ENCODE peak calls at places on chromosome 7, in ten cellular contexts. Y is heart left ventricle, H is OCI-LY7, Z is left ventricle myocardium inferior, I is MM.1S, V is tibial nerve, B is PC-9, T is ovary, U is lower lobe of right lung, J is cardiac muscle cell. S is an unnamed sample. For H3K9me3 and H3K4me1, the result is how much of the 10 kb centered on the place peaks cover.

GRCh38 chr7:71740196-71740560 is 608.2 kb downstream of the GALNT17 start:
- DNase-seq in T (no peak), Y (no peak), V (no peak), H (no peak), U (no peak), I (no peak), B (no peak), J (no peak), Z (no peak), S (no peak)

GRCh38 chr7:139675127-139676110 is 102.4 kb downstream of the HIPK2 start:
- DNase-seq in T (no peak), Y (no peak), Z (no peak), J (no peak), V (no peak), H (no peak), U (no peak), B (no peak), I (no peak), S (no peak)

GRCh38 chr7:91351374-91351773 is 87.1 kb downstream of the FZD1 start:
- DNase-seq in T (no peak), U (no peak), Y (no peak), V (no peak), Z (no peak), I (no peak), H (no peak), J (no peak), B (no peak), S (no peak)

GRCh38 chr7:143456992-143457793 is 13.9 kb downstream of the TAS2R60 start:
- DNase-seq in T (no peak), Z (no peak), J (no peak), V (no peak), Y (no peak), B (no peak), U (no peak), H (no peak), I (no peak), S (no peak)

GRCh38 chr7:97064020-97064419 is 39.4 kb upstream of the DLX5 start:
- DNase-seq in Y (no peak), T (no peak), U (no peak), B (no peak), Z (no peak), J (no peak), V (no peak), H (no peak), I (no peak), S (no peak)

GRCh38 chr7:131231381-131232220 is 96.1 kb upstream of the MKLN1 start:
- DNase-seq in Y (peak), Z (peak), V (peak), H (peak), T (no peak), I (peak), B (no peak), J (peak), U (no peak), S (no peak)

GRCh38 chr7:50771120-50772002 is 11.3 kb downstream of the GRB10 start:
- DNase-seq in I (no peak), Z (no peak), J (no peak), B (peak), U (no peak), Y (no peak), V (no peak), H (no peak), T (no peak), S (no peak)

GRCh38 chr7:55588379-55588699 is 16.0 kb upstream of the VOPP1 start:
- DNase-seq in T (no peak), H (no peak), Y (no peak), I (no peak), Z (no peak), B (no peak), V (no peak), U (no peak), J (no peak), S (no peak)

GRCh38 chr7:69599211-69599878 is 1.1 kb downstream of the AUTS2 start:
- DNase-seq in Z (no peak), U (no peak), T (peak), V (no peak), B (no peak), I (no peak), H (peak), J (no peak), Y (peak), S (no peak)

GRCh38 chr7:151371266-151371665 is 29.7 kb downstream of the NUB1 start:
- DNase-seq in B (no peak), I (no peak), Y (no peak), V (no peak), Z (no peak), H (no peak), T (no peak), J (no peak), U (no peak), S (no peak)

GRCh38 chr7:111852081-111852480 is 289.8 kb upstream of the IMMP2L start:
- DNase-seq in H (no peak), U (no peak), Y (no peak), I (no peak), J (no peak), Z (no peak), V (no peak), B (no peak), T (no peak), S (no peak)

GRCh38 chr7:43764039-43764789 is 5.7 kb downstream of the BLVRA start:
- DNase-seq in T (peak), H (peak), V (peak), B (peak), U (peak), Y (peak), Z (peak), I (no peak), J (peak), S (peak)

GRCh38 chr7:30285531-30286284 is 1.3 kb downstream of the ZNRF2 start:
- DNase-seq in B (peak), J (peak), H (peak), V (no peak), Y (peak), I (peak), U (peak), Z (peak), T (peak), S (peak)

GRCh38 chr7:90178592-90179279 is 24.5 kb downstream of the STEAP1 start:
- DNase-seq in Y (no peak), I (peak), J (peak), H (no peak), B (peak), V (no peak), T (no peak), U (no peak), Z (no peak), S (no peak)

GRCh38 chr7:40436761-40437160 is 302.0 kb downstream of the SUGCT start:
- DNase-seq in Y (no peak), J (no peak), Z (no peak), B (no peak), U (no peak), V (no peak), T (no peak), I (no peak), H (no peak), S (no peak)

GRCh38 chr7:155038335-155038734 is 31.8 kb upstream of the HTR5A start:
- DNase-seq in V (no peak), Y (no peak), J (no peak), U (no peak), H (no peak), I (no peak), Z (no peak), T (no peak), B (no peak), S (no peak)

GRCh38 chr7:6392712-6393666 is 54.8 kb downstream of the DAGLB start:
- DNase-seq in I (no peak), J (peak), Y (peak), T (peak), H (no peak), U (peak), Z (peak), V (peak), B (peak), S (no peak)

GRCh38 chr7:127791790-127792189 is 139.8 kb downstream of the SND1 start:
- DNase-seq in Y (no peak), J (peak), I (no peak), B (no peak), U (no peak), H (no peak), T (no peak), Z (no peak), V (no peak), S (no peak)

GRCh38 chr7:95582578-95583293 is 13.6 kb downstream of the PDK4 start:
- DNase-seq in T (no peak), Y (no peak), J (no peak), I (no peak), Z (no peak), B (no peak), U (no peak), H (no peak), V (no peak), S (no peak)

GRCh38 chr7:118312051-118312450 is 87.5 kb downstream of the ANKRD7 start:
- DNase-seq in I (no peak), J (no peak), Z (no peak), U (no peak), V (no peak), H (peak), Y (no peak), T (no peak), B (no peak), S (no peak)

GRCh38 chr7:33692956-33693355 is 212.4 kb upstream of the BMPER start:
- DNase-seq in Z (no peak), I (no peak), V (no peak), Y (no peak), T (no peak), B (no peak), H (no peak), J (peak), U (no peak), S (no peak)

GRCh38 chr7:31444196-31444595 is 69.7 kb upstream of the ITPRID1 start:
- DNase-seq in I (no peak), U (no peak), Y (no peak), Z (no peak), J (no peak), V (no peak), B (no peak), T (no peak), H (no peak), S (no peak)

GRCh38 chr7:45881759-45882464 is 6.4 kb upstream of the IGFBP1 start:
- DNase-seq in I (no peak), V (no peak), T (no peak), U (no peak), Z (no peak), Y (no peak), J (peak), B (no peak), H (no peak), S (no peak)

GRCh38 chr7:138235207-138235606 is 158.9 kb downstream of the AKR1D1 start:
- DNase-seq in I (no peak), Y (no peak), T (no peak), V (no peak), J (no peak), U (no peak), Z (no peak), H (no peak), B (no peak), S (no peak)

GRCh38 chr7:43385856-43386255 is 197.1 kb upstream of the STK17A start:
- DNase-seq in J (peak), U (no peak), V (no peak), I (no peak), Z (no peak), B (no peak), Y (no peak), T (no peak), H (no peak), S (no peak)

GRCh38 chr7:72336382-72336886 is 75.7 kb downstream of the CALN1 start:
- DNase-seq in U (no peak), H (no peak), V (no peak), Z (no peak), B (no peak), Y (no peak), J (no peak), I (no peak), T (no peak), S (peak)

GRCh38 chr7:5237286-5237685 is 45.5 kb upstream of the SLC29A4 start:
- DNase-seq in J (peak), V (peak), H (no peak), B (no peak), T (peak), Y (peak), Z (peak), U (peak), I (peak), S (peak)

GRCh38 chr7:98594348-98594747 is 22.7 kb upstream of the NPTX2 start:
- DNase-seq in H (no peak), V (no peak), Y (no peak), I (no peak), U (no peak), T (no peak), B (no peak), J (no peak), Z (no peak), S (no peak)

GRCh38 chr7:8131694-8132605 is 130.0 kb downstream of the ICA1 start:
- DNase-seq in Y (no peak), J (no peak), T (no peak), B (no peak), H (no peak), I (peak), U (no peak), V (no peak), Z (no peak), S (no peak)
- H3K27ac ChIP-seq in Y (no peak), J (no peak), T (no peak), B (no peak), H (no peak), I (peak), U (no peak), V (no peak), Z (no peak), S (peak)

DNA sequence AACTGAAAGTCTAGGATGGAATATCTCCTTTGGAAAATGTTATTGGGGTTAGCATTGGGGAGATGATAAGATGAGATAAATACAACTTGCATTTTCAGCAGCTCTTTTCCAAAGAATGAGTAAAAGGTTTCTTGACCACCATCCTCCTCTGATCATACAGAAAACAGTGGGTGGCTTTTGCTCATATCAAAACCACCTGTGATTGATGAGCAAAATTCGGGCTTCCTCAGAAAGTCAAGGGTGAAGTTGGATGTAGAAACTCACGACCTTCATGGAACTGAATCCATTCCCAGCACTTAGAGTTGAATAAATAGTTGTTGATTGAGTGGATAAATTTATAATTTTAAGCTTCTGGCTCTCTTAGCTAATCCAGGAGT is 158.4 kb downstream of the DNAJB6 start:
- DNase-seq in Z (no peak), V (no peak), Y (no peak), T (no peak), J (no peak), B (no peak), U (no peak), I (no peak), H (no peak), S (no peak)
- H3K9me3 ChIP-seq in Z (under half), V (under half), Y (under half), T (under half), J (under half), B (under half), U (under half), I (under half), H (under half), S (under half)

GRCh38 chr7:150359918-150360681 is 8.5 kb upstream of the REPIN1 start:
- DNase-seq in B (no peak), H (no peak), V (no peak), Y (no peak), T (no peak), U (no peak), Z (no peak), J (no peak), I (no peak), S (no peak)

GRCh38 chr7:150360682-150361058 is 8.0 kb upstream of the REPIN1 start:
- DNase-seq in B (no peak), Y (no peak), V (no peak), U (no peak), Z (no peak), T (no peak), I (no peak), J (no peak), H (no peak), S (no peak)

GRCh38 chr7:150362989-150363769 is 5.4 kb upstream of the REPIN1 start:
- DNase-seq in T (no peak), Y (no peak), B (peak), J (no peak), V (no peak), I (no peak), Z (no peak), U (no peak), H (no peak), S (no peak)

GRCh38 chr7:150361807-150362621 is 6.6 kb upstream of the REPIN1 start:
- DNase-seq in I (no peak), Z (no peak), H (no peak), J (no peak), Y (no peak), V (no peak), B (no peak), T (no peak), U (no peak), S (no peak)

GRCh38 chr7:150361402-150361801 is 7.2 kb upstream of the REPIN1 start:
- DNase-seq in V (no peak), J (no peak), B (no peak), H (no peak), I (no peak), T (no peak), Y (no peak), U (no peak), Z (no peak), S (no peak)
- H3K4me1 ChIP-seq in V (under half), J (under half), B (under half), H (under half), I (under half), T (under half), Y (under half), U (under half), Z (under half), S (under half)

DNA sequence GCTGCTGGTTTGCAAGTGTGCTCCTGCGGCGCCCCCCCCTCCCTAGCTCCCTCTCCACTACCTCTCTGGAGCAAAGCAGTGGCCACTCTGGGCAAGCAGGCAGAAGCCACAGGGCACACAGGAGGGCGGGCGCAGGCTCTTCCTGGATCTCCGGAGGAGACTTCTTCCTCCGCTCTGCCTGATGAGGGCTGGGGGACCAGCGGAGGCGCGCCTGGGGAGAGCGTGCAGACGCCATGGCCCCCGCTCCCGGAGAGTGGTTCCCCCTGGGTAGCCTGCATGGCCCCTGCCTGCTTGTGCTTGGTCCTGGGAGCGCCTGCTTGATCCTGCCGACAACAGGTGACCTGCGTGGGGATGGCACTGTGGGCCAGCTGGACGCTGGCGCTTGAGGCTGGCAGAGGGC is 29.0 kb downstream of the ANKMY2 start:
- DNase-seq in U (peak), V (no peak), I (no peak), Z (no peak), B (no peak), T (no peak), J (no peak), Y (no peak), H (no peak), S (no peak)
- H3K27ac ChIP-seq in U (no peak), V (no peak), I (no peak), Z (no peak), B (no peak), T (no peak), J (no peak), Y (no peak), H (no peak), S (no peak)

GRCh38 chr7:158394936-158395335 is 192.7 kb downstream of the PTPRN2 start:
- DNase-seq in Y (no peak), I (peak), H (peak), U (peak), Z (peak), J (no peak), V (no peak), B (no peak), T (no peak), S (no peak)
- H3K9me3 ChIP-seq in Y (under half), I (under half), H (under half), U (under half), Z (under half), J (under half), V (under half), B (under half), T (under half), S (under half)

GRCh38 chr7:99825873-99826272 is 1.9 kb upstream of the CYP3A43 start:
- DNase-seq in H (no peak), B (no peak), Z (no peak), J (no peak), T (no peak), I (no peak), Y (no peak), U (no peak), V (no peak), S (no peak)

GRCh38 chr7:99827040-99827778 is 604 bp upstream of the CYP3A43 start:
- DNase-seq in V (no peak), T (no peak), B (no peak), Y (no peak), Z (no peak), U (no peak), H (no peak), J (no peak), I (no peak), S (no peak)

GRCh38 chr7:99822731-99823718 is 4.8 kb upstream of the CYP3A43 start:
- DNase-seq in B (no peak), T (no peak), U (no peak), V (no peak), H (no peak), Y (peak), J (no peak), Z (no peak), I (no peak), S (no peak)

GRCh38 chr7:99824091-99824490 is 3.7 kb upstream of the CYP3A43 start:
- DNase-seq in J (no peak), Y (no peak), B (no peak), H (no peak), U (no peak), Z (no peak), V (no peak), T (no peak), I (no peak), S (no peak)

DNA sequence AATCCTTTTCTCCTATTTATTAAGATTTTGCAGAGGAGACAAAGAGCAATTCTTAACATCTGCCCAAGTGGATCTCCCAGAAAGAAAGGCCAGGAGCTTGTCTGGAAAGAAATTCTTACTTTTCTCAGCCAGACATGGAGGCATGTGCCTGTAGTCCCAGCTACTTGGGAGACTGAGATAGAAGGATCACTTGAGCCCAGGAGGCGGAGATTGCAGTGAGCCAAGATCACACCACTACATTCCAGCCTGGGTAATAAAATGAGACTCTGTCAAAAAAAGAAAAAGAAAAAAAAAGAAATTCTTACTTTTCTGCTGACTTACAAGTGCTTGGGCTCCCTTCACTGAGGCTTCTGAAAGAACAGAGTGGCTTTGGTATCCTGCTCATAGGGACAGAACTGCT is 2.4 kb upstream of the CYP3A43 start:
- DNase-seq in T (no peak), I (no peak), V (no peak), J (no peak), B (no peak), Z (no peak), H (no peak), Y (no peak), U (no peak), S (no peak)
- H3K4me1 ChIP-seq in T (under half), I (under half), V (under half), J (under half), B (under half), Z (under half), H (under half), Y (under half), U (under half), S (under half)

GRCh38 chr7:2403718-2404648 is 572 bp downstream of the CHST12 start:
- DNase-seq in I (peak), V (no peak), H (peak), U (no peak), Y (peak), Z (peak), B (peak), T (peak), J (peak), S (peak)

GRCh38 chr7:2405601-2406345 is 2.4 kb downstream of the CHST12 start:
- DNase-seq in T (no peak), J (no peak), Z (no peak), B (no peak), U (no peak), H (peak), V (no peak), I (peak), Y (no peak), S (no peak)

GRCh38 chr7:2403014-2403717 is at the start of gene CHST12:
- DNase-seq in I (peak), U (peak), J (peak), Z (peak), Y (peak), H (peak), B (peak), V (peak), T (peak), S (peak)

GRCh38 chr7:2404714-2405119 is 1.3 kb downstream of the CHST12 start:
- DNase-seq in J (no peak), H (peak), Z (no peak), B (no peak), I (peak), V (no peak), T (no peak), Y (no peak), U (no peak), S (no peak)

DNA sequence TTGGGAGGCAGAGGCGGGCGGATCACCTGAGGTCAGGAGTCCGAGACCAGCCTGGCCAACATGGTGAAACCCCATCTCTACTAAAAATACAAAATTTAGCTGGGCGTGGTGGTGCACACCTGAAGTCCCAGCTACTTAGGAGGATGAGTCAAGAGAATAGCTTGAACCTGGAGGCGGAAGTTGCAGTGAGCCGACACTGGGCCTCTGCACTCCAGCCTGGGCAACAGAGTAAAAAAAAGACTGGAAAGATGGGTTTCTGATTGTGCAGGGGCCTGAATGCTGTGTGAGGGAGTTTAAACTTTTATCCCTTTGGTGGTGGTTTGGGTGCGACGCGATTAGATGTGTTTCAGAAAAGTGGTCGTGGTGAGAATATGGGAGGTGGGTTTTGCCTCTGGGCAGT is 1.8 kb downstream of the CHST12 start:
- DNase-seq in Y (no peak), H (no peak), V (no peak), T (no peak), I (peak), U (no peak), J (no peak), B (no peak), Z (no peak), S (no peak)
- H3K27ac ChIP-seq in Y (no peak), H (peak), V (peak), T (no peak), I (peak), U (no peak), J (no peak), B (no peak), Z (no peak), S (no peak)

GRCh38 chr7:247636-248035 is 42.3 kb upstream of the FOXL3 start:
- DNase-seq in U (no peak), V (no peak), T (no peak), I (no peak), Z (no peak), H (no peak), Y (no peak), B (no peak), J (no peak), S (no peak)
- H3K9me3 ChIP-seq in U (under half), V (under half), T (under half), I (under half), Z (under half), H (under half), Y (under half), B (under half), J (under half), S (under half)

S was measured in left lung.